ENCODE peak calls at places on chromosomes 7 and 10, in ten cellular contexts. S is CD8-positive, alpha-beta T cell; F is kidney; Q is WTC11; Y is lower leg skin; P is hepatocyte; D is AG04450; A is heart right ventricle; V is CD4-positive, alpha-beta T cell; B is epithelial cell of esophagus. G is an unnamed sample.

GRCh38 chr7:75931676-75932075 is 16.7 kb downstream of the POR start:
- DNase-seq in S (no peak), F (no peak), Q (no peak), Y (no peak), P (no peak), D (no peak), A (no peak), V (no peak), B (no peak), G (no peak)

GRCh38 chr7:128453836-128454804 is 1.6 kb upstream of the HILPDA start:
- DNase-seq in S (no peak), F (peak), Q (peak), Y (peak), P (peak), D (peak), A (peak), V (no peak), B (no peak), G (no peak)

GRCh38 chr10:22443200-22443881 is 98.0 kb downstream of the SPAG6 start:
- DNase-seq in S (no peak), F (no peak), Q (no peak), Y (no peak), P (no peak), D (no peak), A (no peak), V (no peak), B (no peak), G (no peak)

GRCh38 chr10:103102195-103102594 is 90.9 kb downstream of the NT5C2 start:
- DNase-seq in S (no peak), F (no peak), Q (no peak), Y (no peak), P (no peak), D (no peak), A (no peak), V (no peak), B (no peak), G (no peak)

GRCh38 chr10:77552252-77552651 is 85.4 kb downstream of the KCNMA1 start:
- DNase-seq in S (no peak), F (no peak), Q (no peak), Y (no peak), P (no peak), D (no peak), A (no peak), V (no peak), B (no peak), G (no peak)

GRCh38 chr10:50653142-50653541 is 29.4 kb upstream of the SGMS1 start:
- DNase-seq in S (no peak), F (no peak), Q (no peak), Y (no peak), P (peak), D (no peak), A (no peak), V (peak), B (peak), G (no peak)

GRCh38 chr10:4088354-4089066 is 303.5 kb upstream of the KLF6 start:
- DNase-seq in S (no peak), F (no peak), Q (no peak), Y (no peak), P (no peak), D (no peak), A (no peak), V (no peak), B (no peak), G (no peak)

GRCh38 chr10:31317652-31318381 is 1.2 kb upstream of the ZEB1 start:
- DNase-seq in S (no peak), F (peak), Q (no peak), Y (no peak), P (no peak), D (no peak), A (no peak), V (peak), B (no peak), G (no peak)

GRCh38 chr10:124551097-124551496 is 89.5 kb downstream of the LHPP start:
- DNase-seq in S (no peak), F (no peak), Q (no peak), Y (no peak), P (no peak), D (no peak), A (no peak), V (no peak), B (no peak), G (no peak)

GRCh38 chr10:51896849-51897248 is 197.5 kb upstream of the CSTF2T start:
- DNase-seq in S (no peak), F (no peak), Q (no peak), Y (no peak), P (no peak), D (peak), A (no peak), V (no peak), B (peak), G (no peak)

GRCh38 chr7:30084195-30084594 is 50.6 kb upstream of the MTURN start:
- DNase-seq in S (no peak), F (no peak), Q (no peak), Y (no peak), P (no peak), D (no peak), A (no peak), V (no peak), B (no peak), G (no peak)

GRCh38 chr7:139861794-139862193 is 32.7 kb downstream of the TBXAS1 start:
- DNase-seq in S (no peak), F (no peak), Q (no peak), Y (no peak), P (no peak), D (no peak), A (no peak), V (no peak), B (peak), G (no peak)

GRCh38 chr10:99523251-99523773 is 9.4 kb upstream of the NKX2-3 start:
- DNase-seq in S (no peak), F (no peak), Q (peak), Y (no peak), P (no peak), D (no peak), A (no peak), V (no peak), B (no peak), G (no peak)

GRCh38 chr10:124181656-124182055 is 88.3 kb upstream of the CHST15 start:
- DNase-seq in S (no peak), F (no peak), Q (no peak), Y (no peak), P (no peak), D (no peak), A (no peak), V (no peak), B (peak), G (no peak)

GRCh38 chr10:46549171-46550075 is 7.0 kb downstream of the GPRIN2 start:
- DNase-seq in S (peak), F (peak), Q (peak), Y (peak), P (no peak), D (no peak), A (no peak), V (no peak), B (no peak), G (no peak)

GRCh38 chr7:54831046-54831643 is 72.1 kb upstream of the SEC61G start:
- DNase-seq in S (no peak), F (no peak), Q (no peak), Y (no peak), P (no peak), D (no peak), A (no peak), V (no peak), B (peak), G (no peak)

GRCh38 chr10:123398756-123399155 is 244.6 kb downstream of the BUB3 start:
- DNase-seq in S (no peak), F (no peak), Q (no peak), Y (no peak), P (no peak), D (no peak), A (no peak), V (no peak), B (no peak), G (no peak)

GRCh38 chr7:87876759-87877234 is 504 bp downstream of the DBF4 start:
- DNase-seq in S (peak), F (peak), Q (peak), Y (peak), P (peak), D (peak), A (peak), V (peak), B (peak), G (peak)

DNA sequence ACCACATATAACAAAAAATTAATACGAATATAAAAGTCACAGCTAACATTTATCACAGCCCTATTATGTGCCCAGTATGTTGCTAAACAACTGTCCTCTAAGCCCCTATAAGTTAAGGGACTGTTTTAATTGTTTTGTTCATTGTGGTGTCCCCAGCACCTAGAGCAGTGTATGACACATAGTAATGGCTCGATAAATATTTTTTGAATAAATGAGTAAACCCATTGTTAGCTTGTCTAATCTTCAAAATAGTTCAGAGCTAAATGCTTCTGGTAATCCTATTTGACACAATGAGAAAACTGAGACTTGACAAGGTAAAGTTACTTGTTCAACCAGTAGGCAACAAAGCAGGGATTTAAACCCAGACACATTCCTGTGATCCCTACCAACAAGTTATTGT is 78.4 kb upstream of the NEUROD6 start:
- DNase-seq in S (no peak), F (no peak), Q (no peak), Y (no peak), P (no peak), D (no peak), A (no peak), V (no peak), B (peak), G (no peak)
- TF ChIP-seq CTCF in S (no peak), F (no peak), Q (no peak), Y (no peak), P (no peak), D (no peak), A (no peak), V (no peak), B (no peak), G (no peak)

GRCh38 chr7:135362871-135363270 is 129.2 kb downstream of the STRA8 start:
- DNase-seq in S (no peak), F (no peak), Q (peak), Y (no peak), P (no peak), D (no peak), A (no peak), V (no peak), B (no peak), G (no peak)

GRCh38 chr7:135367114-135367513 is 133.5 kb downstream of the STRA8 start:
- DNase-seq in S (no peak), F (no peak), Q (no peak), Y (no peak), P (peak), D (no peak), A (no peak), V (no peak), B (no peak), G (no peak)

GRCh38 chr7:135359633-135360032 is 126.0 kb downstream of the STRA8 start:
- DNase-seq in S (no peak), F (no peak), Q (no peak), Y (no peak), P (no peak), D (no peak), A (no peak), V (no peak), B (no peak), G (no peak)

DNA sequence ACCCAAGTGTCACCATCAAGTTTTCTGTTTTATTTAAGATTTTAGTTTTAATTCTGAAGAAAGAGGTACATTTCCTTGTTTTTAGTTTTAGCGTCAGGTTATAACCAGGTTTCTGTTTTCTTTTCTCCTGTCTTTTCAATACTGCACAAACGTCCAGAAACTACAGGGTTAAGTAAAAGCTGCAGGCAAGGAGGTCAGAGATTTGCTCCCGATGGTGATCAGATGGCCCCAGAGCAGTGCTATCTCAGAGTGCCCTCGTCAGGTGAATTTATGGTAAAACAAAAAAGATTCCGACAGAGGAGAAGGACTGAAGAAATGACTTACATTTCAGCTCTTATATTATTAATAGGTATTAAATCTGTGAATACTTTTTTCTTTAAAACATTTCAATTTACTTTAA is 128.2 kb downstream of the STRA8 start:
- DNase-seq in S (no peak), F (no peak), Q (no peak), Y (no peak), P (no peak), D (no peak), A (no peak), V (no peak), B (no peak), G (no peak)
- TF ChIP-seq CTCF in S (no peak), F (no peak), Q (no peak), Y (no peak), P (no peak), D (no peak), A (no peak), V (no peak), B (no peak), G (no peak)

GRCh38 chr7:21383833-21384220 is 44.1 kb upstream of the SP4 start:
- DNase-seq in S (no peak), F (no peak), Q (no peak), Y (no peak), P (no peak), D (no peak), A (no peak), V (no peak), B (no peak), G (no peak)
- TF ChIP-seq CTCF in S (no peak), F (no peak), Q (no peak), Y (no peak), P (no peak), D (no peak), A (no peak), V (no peak), B (no peak), G (no peak)

GRCh38 chr10:90350122-90350521 is 507.7 kb downstream of the HTR7 start:
- DNase-seq in S (no peak), F (no peak), Q (no peak), Y (no peak), P (no peak), D (no peak), A (no peak), V (no peak), B (no peak), G (no peak)

GRCh38 chr10:90352288-90352687 is 505.6 kb downstream of the HTR7 start:
- DNase-seq in S (no peak), F (no peak), Q (no peak), Y (no peak), P (peak), D (no peak), A (no peak), V (no peak), B (peak), G (no peak)

GRCh38 chr10:90344226-90344625 is 513.6 kb downstream of the HTR7 start:
- DNase-seq in S (no peak), F (no peak), Q (no peak), Y (no peak), P (no peak), D (no peak), A (no peak), V (no peak), B (no peak), G (no peak)

GRCh38 chr10:90342480-90342879 is 515.4 kb downstream of the HTR7 start:
- DNase-seq in S (no peak), F (no peak), Q (no peak), Y (no peak), P (no peak), D (no peak), A (no peak), V (no peak), B (no peak), G (no peak)

DNA sequence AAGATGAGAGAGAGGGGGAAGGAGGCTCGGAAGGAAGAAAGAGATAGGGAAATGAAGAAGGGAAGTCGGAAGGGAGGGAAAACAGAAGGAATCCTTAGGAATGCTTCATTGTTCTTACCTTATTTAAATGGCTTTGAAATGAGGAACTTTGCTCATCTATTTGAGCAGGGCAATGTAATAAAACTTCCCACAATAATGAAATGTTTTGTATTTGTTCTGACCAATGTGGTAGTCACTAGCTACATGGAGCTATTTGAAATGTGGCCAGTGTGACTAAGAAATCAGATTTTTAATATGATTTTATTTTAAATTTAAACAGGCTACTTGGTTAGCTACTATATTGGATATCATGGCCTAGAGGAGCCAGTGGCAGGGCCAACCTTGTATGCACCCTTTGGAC is 510.6 kb downstream of the HTR7 start:
- DNase-seq in S (no peak), F (no peak), Q (no peak), Y (no peak), P (no peak), D (no peak), A (no peak), V (no peak), B (no peak), G (no peak)
- TF ChIP-seq CTCF in S (no peak), F (no peak), Q (no peak), Y (no peak), P (no peak), D (no peak), A (no peak), V (no peak), B (no peak), G (no peak)

GRCh38 chr7:144513332-144513731 is 109.8 kb upstream of the NOBOX start:
- DNase-seq in S (no peak), F (no peak), Q (no peak), Y (no peak), P (peak), D (no peak), A (no peak), V (no peak), B (peak), G (no peak)
- TF ChIP-seq CTCF in S (no peak), F (no peak), Q (no peak), Y (no peak), P (peak), D (no peak), A (peak), V (no peak), B (peak), G (no peak)

DNA sequence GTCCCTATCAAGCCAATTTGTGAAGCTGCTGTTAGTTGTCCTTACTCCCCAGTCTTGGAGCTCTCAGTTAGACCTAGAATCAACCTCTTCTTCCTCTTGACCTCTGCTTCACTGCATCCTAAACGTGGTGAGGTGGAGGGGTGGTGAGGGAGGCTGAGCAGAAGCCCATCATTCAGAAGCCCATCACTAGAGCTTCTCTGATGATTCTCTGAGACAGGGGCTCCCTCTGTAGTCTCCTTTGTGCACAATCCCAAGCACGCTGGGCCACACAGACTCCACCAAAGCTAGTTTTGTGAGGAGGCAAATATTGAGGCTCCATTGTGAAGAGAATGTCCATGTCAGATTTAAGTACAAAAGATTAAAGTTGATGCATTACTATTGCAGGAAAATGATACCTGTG is 163.8 kb upstream of the PRSS1 start:
- DNase-seq in S (no peak), F (no peak), Q (no peak), Y (no peak), P (no peak), D (no peak), A (no peak), V (no peak), B (no peak), G (no peak)
- TF ChIP-seq CTCF in S (no peak), F (no peak), Q (no peak), Y (no peak), P (no peak), D (peak), A (no peak), V (no peak), B (no peak), G (no peak)

DNA sequence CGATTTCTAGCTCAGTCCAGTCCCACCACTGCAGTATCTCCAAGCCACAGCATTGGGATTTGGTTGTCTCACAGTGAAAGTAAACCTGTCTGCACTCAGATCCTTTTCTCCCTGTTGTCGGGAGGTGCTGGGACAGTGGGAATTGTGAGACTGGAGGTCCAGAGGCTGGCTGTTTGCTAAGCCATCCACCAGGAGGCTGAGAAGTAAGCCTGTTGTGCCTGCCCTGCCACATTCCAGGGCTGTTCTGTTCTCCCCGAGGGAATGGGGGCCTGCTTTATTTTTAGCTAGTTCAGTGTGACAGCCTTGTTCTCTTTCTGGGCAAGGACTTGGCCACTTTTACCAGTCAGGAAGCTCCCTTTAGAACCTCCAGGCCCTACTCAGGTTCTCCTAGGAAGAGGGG is 54.9 kb downstream of the HK1 start:
- DNase-seq in S (no peak), F (peak), Q (peak), Y (peak), P (peak), D (no peak), A (peak), V (no peak), B (peak), G (no peak)
- TF ChIP-seq CTCF in S (no peak), F (no peak), Q (no peak), Y (no peak), P (peak), D (peak), A (peak), V (no peak), B (peak), G (no peak)

GRCh38 chr10:100634034-100634433 is 98.3 kb downstream of the HIF1AN start:
- DNase-seq in S (no peak), F (no peak), Q (no peak), Y (no peak), P (no peak), D (no peak), A (no peak), V (no peak), B (no peak), G (no peak)
- TF ChIP-seq CTCF in S (no peak), F (no peak), Q (no peak), Y (no peak), P (no peak), D (no peak), A (no peak), V (no peak), B (no peak), G (no peak)

GRCh38 chr10:76025124-76025477 is 593.7 kb downstream of the LRMDA start:
- DNase-seq in S (no peak), F (no peak), Q (no peak), Y (no peak), P (no peak), D (no peak), A (no peak), V (no peak), B (no peak), G (no peak)

GRCh38 chr10:76026176-76026771 is 594.9 kb downstream of the LRMDA start:
- DNase-seq in S (no peak), F (no peak), Q (no peak), Y (no peak), P (no peak), D (no peak), A (no peak), V (no peak), B (peak), G (no peak)

GRCh38 chr10:76029782-76030181 is 598.4 kb downstream of the LRMDA start:
- DNase-seq in S (no peak), F (no peak), Q (no peak), Y (no peak), P (no peak), D (no peak), A (no peak), V (no peak), B (no peak), G (no peak)

GRCh38 chr10:76024460-76025123 is 593.2 kb downstream of the LRMDA start:
- DNase-seq in S (no peak), F (no peak), Q (no peak), Y (no peak), P (no peak), D (no peak), A (no peak), V (no peak), B (no peak), G (no peak)

GRCh38 chr10:76026931-76027330 is 595.5 kb downstream of the LRMDA start:
- DNase-seq in S (no peak), F (no peak), Q (no peak), Y (no peak), P (no peak), D (no peak), A (no peak), V (no peak), B (peak), G (no peak)
- TF ChIP-seq CTCF in S (no peak), F (peak), Q (no peak), Y (no peak), P (no peak), D (no peak), A (no peak), V (no peak), B (peak), G (no peak)

G was measured in activated B cell treated with CpG ODN at 0.5 μM for 24 hours.